ENCODE peak calls at places on chromosome 7, in seven cellular contexts. M is astrocyte, A is thoracic aorta, Q is upper lobe of left lung, V is SK-N-SH, P is tibial artery, F is prostate gland. R is an unnamed sample. For H3K4me1, the result is how much of the 10 kb centered on the place peaks cover.

GRCh38 chr7:81632418-81632817 is 137.4 kb downstream of the HGF start:
- DNase-seq in Q (no peak), F (no peak), M (peak), V (no peak), A (no peak), P (no peak), R (no peak)

GRCh38 chr7:87316097-87316700 is 29.3 kb upstream of the CROT start:
- DNase-seq in A (no peak), F (no peak), M (no peak), Q (no peak), V (no peak), P (no peak), R (no peak)

GRCh38 chr7:139118803-139119485 is 9.4 kb upstream of the ZC3HAV1 start:
- DNase-seq in F (no peak), A (no peak), M (peak), Q (no peak), P (no peak), V (no peak), R (no peak)

GRCh38 chr7:106110238-106110560 is 1.9 kb downstream of the SYPL1 start:
- DNase-seq in Q (no peak), A (no peak), F (no peak), P (no peak), M (no peak), V (no peak), R (no peak)

GRCh38 chr7:33873981-33874750 is 31.2 kb upstream of the BMPER start:
- DNase-seq in A (no peak), M (peak), Q (no peak), V (no peak), F (no peak), P (no peak), R (no peak)

GRCh38 chr7:8991159-8991558 is 557.8 kb downstream of the NXPH1 start:
- DNase-seq in Q (no peak), A (no peak), V (no peak), M (no peak), F (no peak), P (no peak), R (no peak)

GRCh38 chr7:107370816-107371215 is 99.0 kb upstream of the GPR22 start:
- DNase-seq in P (no peak), Q (no peak), V (no peak), F (no peak), M (no peak), A (no peak), R (no peak)

GRCh38 chr7:107676249-107676648 is 15.6 kb downstream of the SLC26A4 start:
- DNase-seq in F (no peak), Q (no peak), V (no peak), M (no peak), A (no peak), P (no peak), R (no peak)

GRCh38 chr7:104231054-104232046 is 23.5 kb upstream of the ORC5 start:
- DNase-seq in A (no peak), M (peak), P (peak), F (peak), V (peak), Q (peak), R (no peak)

GRCh38 chr7:418636-419280 is 100.9 kb downstream of the PDGFA start:
- DNase-seq in P (no peak), V (peak), A (no peak), F (no peak), Q (peak), M (no peak), R (no peak)

GRCh38 chr7:79009647-79010046 is 443.8 kb downstream of the MAGI2 start:
- DNase-seq in V (no peak), Q (no peak), F (no peak), M (no peak), P (no peak), A (no peak), R (no peak)

GRCh38 chr7:117793496-117793895 is 79.7 kb downstream of the CTTNBP2 start:
- DNase-seq in A (no peak), Q (no peak), M (no peak), P (no peak), F (no peak), V (no peak), R (no peak)

GRCh38 chr7:54477083-54477482 is 65.1 kb upstream of the VSTM2A start:
- DNase-seq in P (no peak), V (no peak), M (no peak), A (no peak), Q (no peak), F (no peak), R (no peak)
- TF ChIP-seq CTCF in P (no peak), V (peak), M (no peak), A (no peak), Q (no peak), F (no peak), R (no peak)

DNA sequence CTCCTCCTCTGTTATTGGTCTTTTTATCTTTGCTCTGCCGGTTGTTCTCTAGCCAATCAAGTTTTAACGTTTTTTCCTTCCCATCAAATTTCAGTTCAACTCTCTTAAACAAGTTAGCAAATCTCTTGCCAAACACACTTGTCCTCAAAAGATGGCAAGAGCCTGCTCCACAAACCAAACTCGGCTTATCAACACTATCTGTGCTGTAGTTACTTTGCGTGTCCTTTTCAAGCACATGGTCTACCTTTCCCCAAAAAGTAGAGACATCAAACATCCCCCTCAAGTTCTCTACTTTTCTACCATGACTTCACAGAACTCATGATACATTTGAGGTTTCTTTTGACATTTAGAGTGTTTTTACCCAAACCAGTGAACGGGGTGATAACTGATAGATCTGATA is 71.2 kb downstream of the OSBPL3 start:
- DNase-seq in Q (no peak), M (no peak), F (no peak), V (no peak), P (no peak), A (no peak), R (no peak)
- H3K4me1 ChIP-seq in Q (under half), M (under half), F (under half), V (under half), P (under half), A (under half), R (under half)

GRCh38 chr7:25856056-25856780 is 295.8 kb upstream of the NFE2L3 start:
- DNase-seq in A (no peak), P (peak), Q (no peak), F (no peak), M (no peak), V (no peak), R (peak)

GRCh38 chr7:25858562-25859411 is 293.2 kb upstream of the NFE2L3 start:
- DNase-seq in P (no peak), M (no peak), Q (peak), F (no peak), A (no peak), V (no peak), R (no peak)

GRCh38 chr7:25858200-25858561 is 293.8 kb upstream of the NFE2L3 start:
- DNase-seq in V (no peak), P (no peak), A (no peak), F (no peak), M (no peak), Q (no peak), R (no peak)

GRCh38 chr7:25859412-25859704 is 292.6 kb upstream of the NFE2L3 start:
- DNase-seq in Q (no peak), F (no peak), A (no peak), V (no peak), P (no peak), M (no peak), R (no peak)

GRCh38 chr7:25857376-25858067 is 294.5 kb upstream of the NFE2L3 start:
- DNase-seq in P (no peak), M (no peak), F (no peak), A (no peak), V (peak), Q (no peak), R (peak)
- H3K4me3 ChIP-seq in P (peak), M (peak), F (peak), A (peak), V (peak), Q (peak), R (peak)

GRCh38 chr7:47337531-47337930 is 244.4 kb downstream of the TNS3 start:
- DNase-seq in Q (no peak), M (peak), V (no peak), F (no peak), P (no peak), A (no peak), R (peak)
- TF ChIP-seq CTCF in Q (no peak), M (no peak), V (peak), F (no peak), P (no peak), A (no peak), R (no peak)

R was measured in suprapubic skin.